ENCODE peak calls at places on chromosomes 1 and 21, in ten cellular contexts. C is PC-3, H is adrenal gland, S is breast epithelium, J is tibial nerve, O is psoas muscle, A is colonic mucosa, W is uterus, K is RWPE2, Y is heart left ventricle. X is an unnamed sample. For H3K4me1 and H3K36me3, the result is how much of the 10 kb centered on the place peaks cover.

GRCh38 chr1:2101946-2102345 is 51.7 kb downstream of the PRKCZ start:
- DNase-seq in C (no peak), H (no peak), S (no peak), J (no peak), O (peak), A (no peak), W (no peak), K (no peak), Y (no peak), X (no peak)

GRCh38 chr1:29124366-29125236 is 898 bp upstream of the TMEM200B start:
- DNase-seq in C (peak), H (peak), S (peak), J (peak), O (peak), A (peak), W (peak), K (no peak), Y (peak), X (peak)

GRCh38 chr1:206808615-206809014 is 36.3 kb upstream of the IL10 start:
- DNase-seq in C (peak), H (no peak), S (no peak), J (peak), O (no peak), A (no peak), W (no peak), K (no peak), Y (no peak), X (no peak)

GRCh38 chr1:46368781-46369180 is 25.3 kb upstream of the FAAH start:
- DNase-seq in C (no peak), H (no peak), S (no peak), J (no peak), O (no peak), A (no peak), W (no peak), K (no peak), Y (no peak), X (no peak)

GRCh38 chr1:91123319-91123718 is 101.5 kb upstream of the ZNF644 start:
- DNase-seq in C (no peak), H (no peak), S (no peak), J (no peak), O (no peak), A (no peak), W (no peak), K (no peak), Y (no peak), X (no peak)

GRCh38 chr1:21005840-21006239 is 170.9 kb downstream of the EIF4G3 start:
- DNase-seq in C (no peak), H (no peak), S (no peak), J (no peak), O (no peak), A (no peak), W (no peak), K (no peak), Y (no peak), X (no peak)

GRCh38 chr21:41632748-41633475 is 125.0 kb upstream of the TMPRSS2 start:
- DNase-seq in C (peak), H (no peak), S (no peak), J (no peak), O (no peak), A (no peak), W (no peak), K (no peak), Y (no peak), X (peak)

GRCh38 chr1:65200411-65200810 is 52.4 kb downstream of the AK4 start:
- DNase-seq in C (no peak), H (no peak), S (no peak), J (no peak), O (no peak), A (no peak), W (no peak), K (no peak), Y (no peak), X (no peak)

GRCh38 chr1:109218516-109218915 is 4.8 kb downstream of the SARS1 start:
- DNase-seq in C (no peak), H (no peak), S (no peak), J (no peak), O (no peak), A (peak), W (no peak), K (no peak), Y (no peak), X (no peak)

GRCh38 chr1:228044961-228045360 is 37.5 kb upstream of the ARF1 start:
- DNase-seq in C (peak), H (no peak), S (no peak), J (no peak), O (no peak), A (no peak), W (no peak), K (no peak), Y (no peak), X (no peak)

GRCh38 chr1:17802164-17802563 is 47.0 kb downstream of the ACTL8 start:
- DNase-seq in C (no peak), H (no peak), S (no peak), J (no peak), O (no peak), A (no peak), W (no peak), K (no peak), Y (no peak), X (no peak)

GRCh38 chr1:231139659-231140650 is 21.9 kb upstream of the TRIM67 start:
- DNase-seq in C (peak), H (no peak), S (peak), J (no peak), O (no peak), A (no peak), W (no peak), K (no peak), Y (no peak), X (no peak)

GRCh38 chr1:151511636-151512215 is 539 bp downstream of the CGN start:
- DNase-seq in C (peak), H (peak), S (peak), J (peak), O (no peak), A (peak), W (peak), K (no peak), Y (peak), X (peak)

GRCh38 chr1:210571356-210572334 is 242.9 kb downstream of the HHAT start:
- DNase-seq in C (no peak), H (no peak), S (no peak), J (no peak), O (no peak), A (no peak), W (no peak), K (no peak), Y (no peak), X (no peak)

GRCh38 chr1:222769968-222770620 is 33.1 kb downstream of the FAM177B start:
- DNase-seq in C (peak), H (no peak), S (no peak), J (no peak), O (no peak), A (no peak), W (no peak), K (no peak), Y (no peak), X (no peak)

GRCh38 chr1:172359531-172359991 is 60.9 kb upstream of the C1orf105 start:
- DNase-seq in C (peak), H (no peak), S (no peak), J (no peak), O (no peak), A (peak), W (no peak), K (no peak), Y (no peak), X (no peak)

GRCh38 chr21:36349315-36349714 is 29.3 kb downstream of the MORC3 start:
- DNase-seq in C (no peak), H (no peak), S (no peak), J (no peak), O (no peak), A (no peak), W (no peak), K (no peak), Y (no peak), X (no peak)

GRCh38 chr1:198443374-198444233 is 96.9 kb downstream of the ATP6V1G3 start:
- DNase-seq in C (peak), H (no peak), S (no peak), J (no peak), O (no peak), A (no peak), W (no peak), K (peak), Y (no peak), X (no peak)

GRCh38 chr1:41371630-41372599 is 10.7 kb downstream of the FOXO6 start:
- DNase-seq in C (no peak), H (no peak), S (no peak), J (peak), O (peak), A (peak), W (no peak), K (no peak), Y (peak), X (no peak)

GRCh38 chr1:25807480-25808390 is 7.7 kb downstream of the SELENON start:
- DNase-seq in C (no peak), H (no peak), S (no peak), J (no peak), O (no peak), A (no peak), W (no peak), K (no peak), Y (peak), X (no peak)

DNA sequence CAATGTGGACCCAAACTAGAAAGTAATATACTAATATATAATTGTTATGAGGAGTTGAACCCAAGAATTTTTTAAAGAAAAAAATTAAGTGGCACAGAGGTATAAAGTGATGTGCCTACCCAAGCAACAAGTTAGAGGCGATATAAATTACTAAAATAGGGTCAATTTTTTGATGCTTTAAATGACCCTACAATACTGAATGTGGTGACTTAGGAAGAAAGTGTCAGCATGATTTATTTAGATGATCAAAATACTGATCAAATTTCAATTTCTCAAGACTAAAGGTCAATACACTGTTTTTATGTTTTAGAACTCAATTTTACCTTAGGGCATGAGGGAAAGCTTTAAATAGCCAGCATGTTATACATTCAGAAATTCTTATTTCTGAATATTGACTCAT is 20.2 kb downstream of the SCAF4 start:
- DNase-seq in C (no peak), H (no peak), S (no peak), J (no peak), O (no peak), A (no peak), W (no peak), K (no peak), Y (no peak), X (no peak)
- H3K4me1 ChIP-seq in C (under half), H (under half), S (under half), J (half or more), O (half or more), A (under half), W (under half), K (under half), Y (half or more), X (under half)

GRCh38 chr1:27755286-27755685 is 17.7 kb upstream of the STX12 start:
- DNase-seq in C (no peak), H (peak), S (no peak), J (no peak), O (no peak), A (no peak), W (no peak), K (no peak), Y (no peak), X (no peak)
- H3K4me3 ChIP-seq in C (no peak), H (no peak), S (no peak), J (no peak), O (no peak), A (no peak), W (no peak), K (no peak), Y (no peak), X (no peak)

DNA sequence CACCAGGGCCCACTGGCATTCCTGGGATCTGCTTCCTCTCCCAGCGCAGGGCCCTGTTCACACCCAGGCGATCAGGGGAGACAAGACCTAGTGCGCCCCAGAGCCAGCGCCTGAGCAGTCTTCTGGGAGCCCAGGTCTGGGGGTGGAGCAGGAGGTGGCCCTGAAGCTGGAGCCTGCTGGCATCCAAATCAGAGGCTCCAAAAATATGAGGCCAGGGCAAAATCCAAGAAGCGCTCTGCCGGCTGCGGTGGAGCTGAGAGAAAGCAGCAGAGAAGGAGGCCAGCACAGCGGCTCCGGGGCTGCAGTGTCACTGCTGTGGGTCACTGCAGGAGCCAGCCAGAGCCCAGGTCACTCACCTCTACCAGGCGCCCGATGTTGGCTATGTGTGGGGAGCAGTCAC is 32.7 kb downstream of the SLC66A1 start:
- DNase-seq in C (no peak), H (no peak), S (no peak), J (no peak), O (no peak), A (no peak), W (no peak), K (no peak), Y (no peak), X (no peak)
- H3K36me3 ChIP-seq in C (under half), H (half or more), S (under half), J (under half), O (under half), A (under half), W (under half), K (under half), Y (half or more), X (under half)

GRCh38 chr1:68199603-68200002 is 32.7 kb downstream of the WLS start:
- DNase-seq in C (no peak), H (no peak), S (no peak), J (no peak), O (no peak), A (peak), W (no peak), K (no peak), Y (no peak), X (no peak)

GRCh38 chr1:68204965-68205630 is 27.2 kb downstream of the WLS start:
- DNase-seq in C (peak), H (peak), S (no peak), J (no peak), O (no peak), A (no peak), W (no peak), K (no peak), Y (no peak), X (no peak)

GRCh38 chr1:68198752-68199151 is 33.6 kb downstream of the WLS start:
- DNase-seq in C (peak), H (no peak), S (no peak), J (no peak), O (no peak), A (no peak), W (no peak), K (no peak), Y (no peak), X (no peak)

GRCh38 chr1:68202239-68202832 is 30.0 kb downstream of the WLS start:
- DNase-seq in C (peak), H (no peak), S (no peak), J (no peak), O (no peak), A (no peak), W (no peak), K (no peak), Y (no peak), X (no peak)

DNA sequence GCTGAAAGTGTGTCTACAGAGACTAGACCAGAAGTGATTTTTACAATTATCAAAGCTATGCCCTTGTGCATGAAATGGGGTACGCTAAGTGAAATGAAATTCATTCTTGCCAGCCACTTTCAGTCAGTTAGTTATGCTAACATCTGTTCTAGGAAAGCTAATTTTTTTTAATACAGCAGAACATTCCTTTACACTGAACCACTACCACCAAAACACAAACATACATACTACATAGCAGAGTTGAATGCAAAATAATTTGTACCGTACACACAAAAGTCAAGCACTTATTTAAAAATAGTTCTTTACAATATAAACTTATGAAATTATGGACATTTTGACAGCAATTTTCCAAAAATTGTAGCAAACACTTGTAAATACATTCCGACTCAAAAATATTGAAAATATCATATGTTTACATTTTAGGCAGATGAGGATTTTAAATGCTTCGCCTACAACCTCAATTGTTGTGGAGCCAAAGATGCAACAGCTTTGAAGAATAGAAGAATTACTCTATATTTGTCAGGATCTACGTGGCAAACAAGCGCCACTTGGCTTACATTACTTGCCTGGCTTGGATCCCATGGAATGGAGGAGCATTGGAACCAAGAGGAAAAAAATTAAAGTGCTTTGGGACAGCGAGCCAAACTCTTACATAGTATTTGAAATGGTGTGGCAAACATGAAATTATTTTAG is 30.6 kb downstream of the WLS start:
- DNase-seq in C (no peak), H (no peak), S (no peak), J (no peak), O (no peak), A (no peak), W (no peak), K (no peak), Y (no peak), X (no peak)
- H3K4me1 ChIP-seq in C (half or more), H (under half), S (under half), J (under half), O (half or more), A (under half), W (under half), K (under half), Y (under half), X (half or more)

DNA sequence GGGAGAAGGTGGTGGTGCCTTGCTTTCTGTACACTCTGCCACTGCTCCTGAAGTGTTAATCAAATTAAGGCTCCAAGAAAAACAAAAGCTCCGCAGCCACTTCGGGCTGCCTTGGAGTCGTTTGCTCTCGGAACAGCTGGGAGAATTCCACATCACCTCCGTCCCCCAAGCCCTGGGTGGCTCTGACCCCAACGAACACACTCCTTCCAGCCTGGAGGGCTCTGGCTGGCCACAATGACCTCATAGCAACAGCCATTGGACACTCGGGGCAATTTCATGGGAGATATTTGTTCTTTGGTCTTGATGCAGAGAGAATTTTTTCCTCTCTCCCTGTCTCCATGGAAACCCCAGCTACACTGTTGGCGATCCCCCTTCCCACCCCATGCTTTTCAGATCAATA is 1.4 kb downstream of the WNT4 start:
- DNase-seq in C (no peak), H (no peak), S (no peak), J (no peak), O (no peak), A (no peak), W (no peak), K (no peak), Y (no peak), X (no peak)
- H3K4me3 ChIP-seq in C (peak), H (no peak), S (peak), J (no peak), O (peak), A (peak), W (peak), K (no peak), Y (no peak), X (no peak)